ENCODE peak calls at places on chromosomes 11 and 22, in ten cellular contexts. One of them, this sample, is unnamed.

GRCh38 chr22:39253427-39254070 is 8.8 kb upstream of the PDGFB start:
- DNase-seq in HEK293T: peak
- DNase-seq in activated CD4-positive, alpha-beta memory T cell treated with anti-CD3 and anti-CD28 coated beads, Interleukin-2, amount 10 ng/mL, durations not matched to agents 7 days and 5 days: peak
- DNase-seq in foreskin keratinocyte: peak
- DNase-seq in colonic mucosa: peak
- DNase-seq in mesendoderm: peak
- DNase-seq in globus pallidus: no peak
- DNase-seq in psoas muscle: peak
- DNase-seq in frontal cortex: peak
- DNase-seq in mammary epithelial cell: peak
- DNase-seq in this sample: peak

GRCh38 chr11:108754901-108755625 is 90.2 kb downstream of the DDX10 start:
- DNase-seq in HEK293T: no peak
- DNase-seq in activated CD4-positive, alpha-beta memory T cell treated with anti-CD3 and anti-CD28 coated beads, Interleukin-2, amount 10 ng/mL, durations not matched to agents 7 days and 5 days: no peak
- DNase-seq in foreskin keratinocyte: no peak
- DNase-seq in colonic mucosa: no peak
- DNase-seq in mesendoderm: no peak
- DNase-seq in globus pallidus: no peak
- DNase-seq in psoas muscle: no peak
- DNase-seq in frontal cortex: no peak
- DNase-seq in mammary epithelial cell: no peak
- DNase-seq in this sample: no peak

GRCh38 chr22:41001722-41002122 is 50.5 kb downstream of the RBX1 start:
- DNase-seq in HEK293T: no peak
- DNase-seq in activated CD4-positive, alpha-beta memory T cell treated with anti-CD3 and anti-CD28 coated beads, Interleukin-2, amount 10 ng/mL, durations not matched to agents 7 days and 5 days: no peak
- DNase-seq in foreskin keratinocyte: peak
- DNase-seq in colonic mucosa: no peak
- DNase-seq in mesendoderm: peak
- DNase-seq in globus pallidus: no peak
- DNase-seq in psoas muscle: no peak
- DNase-seq in frontal cortex: no peak
- DNase-seq in mammary epithelial cell: peak
- DNase-seq in this sample: no peak

GRCh38 chr11:74849525-74850391 is 99.1 kb downstream of the XRRA1 start:
- DNase-seq in HEK293T: no peak
- DNase-seq in activated CD4-positive, alpha-beta memory T cell treated with anti-CD3 and anti-CD28 coated beads, Interleukin-2, amount 10 ng/mL, durations not matched to agents 7 days and 5 days: no peak
- DNase-seq in foreskin keratinocyte: peak
- DNase-seq in colonic mucosa: no peak
- DNase-seq in mesendoderm: peak
- DNase-seq in globus pallidus: no peak
- DNase-seq in psoas muscle: peak
- DNase-seq in frontal cortex: no peak
- DNase-seq in mammary epithelial cell: peak
- DNase-seq in this sample: no peak

GRCh38 chr11:86162257-86162656 is 82.3 kb upstream of the EED start:
- DNase-seq in HEK293T: no peak
- DNase-seq in activated CD4-positive, alpha-beta memory T cell treated with anti-CD3 and anti-CD28 coated beads, Interleukin-2, amount 10 ng/mL, durations not matched to agents 7 days and 5 days: no peak
- DNase-seq in foreskin keratinocyte: peak
- DNase-seq in colonic mucosa: no peak
- DNase-seq in mesendoderm: peak
- DNase-seq in globus pallidus: no peak
- DNase-seq in psoas muscle: peak
- DNase-seq in frontal cortex: peak
- DNase-seq in mammary epithelial cell: peak
- DNase-seq in this sample: no peak

GRCh38 chr11:2706321-2706720 is 6.5 kb upstream of the KCNQ1OT1 start:
- DNase-seq in HEK293T: no peak
- DNase-seq in activated CD4-positive, alpha-beta memory T cell treated with anti-CD3 and anti-CD28 coated beads, Interleukin-2, amount 10 ng/mL, durations not matched to agents 7 days and 5 days: no peak
- DNase-seq in foreskin keratinocyte: no peak
- DNase-seq in colonic mucosa: no peak
- DNase-seq in mesendoderm: no peak
- DNase-seq in globus pallidus: no peak
- DNase-seq in psoas muscle: peak
- DNase-seq in frontal cortex: no peak
- DNase-seq in mammary epithelial cell: no peak
- DNase-seq in this sample: no peak

GRCh38 chr11:74493816-74494630 is 499 bp upstream of the LIPT2 start:
- DNase-seq in HEK293T: no peak
- DNase-seq in activated CD4-positive, alpha-beta memory T cell treated with anti-CD3 and anti-CD28 coated beads, Interleukin-2, amount 10 ng/mL, durations not matched to agents 7 days and 5 days: no peak
- DNase-seq in foreskin keratinocyte: peak
- DNase-seq in colonic mucosa: no peak
- DNase-seq in mesendoderm: no peak
- DNase-seq in globus pallidus: no peak
- DNase-seq in psoas muscle: no peak
- DNase-seq in frontal cortex: no peak
- DNase-seq in mammary epithelial cell: peak
- DNase-seq in this sample: no peak

GRCh38 chr11:74470526-74470925 is 3.2 kb upstream of the KCNE3 start:
- DNase-seq in HEK293T: no peak
- DNase-seq in activated CD4-positive, alpha-beta memory T cell treated with anti-CD3 and anti-CD28 coated beads, Interleukin-2, amount 10 ng/mL, durations not matched to agents 7 days and 5 days: no peak
- DNase-seq in foreskin keratinocyte: no peak
- DNase-seq in colonic mucosa: no peak
- DNase-seq in mesendoderm: no peak
- DNase-seq in globus pallidus: no peak
- DNase-seq in psoas muscle: no peak
- DNase-seq in frontal cortex: no peak
- DNase-seq in mammary epithelial cell: no peak
- DNase-seq in this sample: no peak

GRCh38 chr11:113389288-113389687 is 1.7 kb downstream of the ANKK1 start:
- DNase-seq in HEK293T: no peak
- DNase-seq in activated CD4-positive, alpha-beta memory T cell treated with anti-CD3 and anti-CD28 coated beads, Interleukin-2, amount 10 ng/mL, durations not matched to agents 7 days and 5 days: no peak
- DNase-seq in foreskin keratinocyte: no peak
- DNase-seq in colonic mucosa: no peak
- DNase-seq in mesendoderm: peak
- DNase-seq in globus pallidus: no peak
- DNase-seq in psoas muscle: no peak
- DNase-seq in frontal cortex: no peak
- DNase-seq in mammary epithelial cell: no peak
- DNase-seq in this sample: no peak

GRCh38 chr11:69905202-69905535 is 86.0 kb upstream of the FGF3 start:
- DNase-seq in HEK293T: no peak
- DNase-seq in activated CD4-positive, alpha-beta memory T cell treated with anti-CD3 and anti-CD28 coated beads, Interleukin-2, amount 10 ng/mL, durations not matched to agents 7 days and 5 days: no peak
- DNase-seq in foreskin keratinocyte: no peak
- DNase-seq in colonic mucosa: no peak
- DNase-seq in mesendoderm: no peak
- DNase-seq in globus pallidus: no peak
- DNase-seq in psoas muscle: no peak
- DNase-seq in frontal cortex: no peak
- DNase-seq in mammary epithelial cell: no peak
- DNase-seq in this sample: no peak

GRCh38 chr22:44329179-44329796 is 16.5 kb upstream of the SHISAL1 start:
- DNase-seq in HEK293T: no peak
- DNase-seq in activated CD4-positive, alpha-beta memory T cell treated with anti-CD3 and anti-CD28 coated beads, Interleukin-2, amount 10 ng/mL, durations not matched to agents 7 days and 5 days: peak
- DNase-seq in foreskin keratinocyte: no peak
- DNase-seq in colonic mucosa: no peak
- DNase-seq in mesendoderm: no peak
- DNase-seq in globus pallidus: no peak
- DNase-seq in psoas muscle: no peak
- DNase-seq in frontal cortex: no peak
- DNase-seq in mammary epithelial cell: no peak
- DNase-seq in this sample: no peak

GRCh38 chr22:21642584-21643448 is 714 bp downstream of the SDF2L1 start:
- DNase-seq in HEK293T: peak
- DNase-seq in activated CD4-positive, alpha-beta memory T cell treated with anti-CD3 and anti-CD28 coated beads, Interleukin-2, amount 10 ng/mL, durations not matched to agents 7 days and 5 days: peak
- DNase-seq in foreskin keratinocyte: peak
- DNase-seq in colonic mucosa: peak
- DNase-seq in mesendoderm: peak
- DNase-seq in globus pallidus: no peak
- DNase-seq in psoas muscle: peak
- DNase-seq in frontal cortex: no peak
- DNase-seq in mammary epithelial cell: peak
- DNase-seq in this sample: peak

GRCh38 chr11:47991266-47991830 is 11.0 kb downstream of the PTPRJ start:
- DNase-seq in HEK293T: no peak
- DNase-seq in activated CD4-positive, alpha-beta memory T cell treated with anti-CD3 and anti-CD28 coated beads, Interleukin-2, amount 10 ng/mL, durations not matched to agents 7 days and 5 days: no peak
- DNase-seq in foreskin keratinocyte: peak
- DNase-seq in colonic mucosa: peak
- DNase-seq in mesendoderm: peak
- DNase-seq in globus pallidus: no peak
- DNase-seq in psoas muscle: peak
- DNase-seq in frontal cortex: no peak
- DNase-seq in mammary epithelial cell: peak
- DNase-seq in this sample: no peak

GRCh38 chr11:4018641-4019040 is 76.0 kb upstream of the RRM1 start:
- DNase-seq in HEK293T: no peak
- DNase-seq in activated CD4-positive, alpha-beta memory T cell treated with anti-CD3 and anti-CD28 coated beads, Interleukin-2, amount 10 ng/mL, durations not matched to agents 7 days and 5 days: no peak
- DNase-seq in foreskin keratinocyte: peak
- DNase-seq in colonic mucosa: no peak
- DNase-seq in mesendoderm: peak
- DNase-seq in globus pallidus: no peak
- DNase-seq in psoas muscle: no peak
- DNase-seq in frontal cortex: no peak
- DNase-seq in mammary epithelial cell: no peak
- DNase-seq in this sample: no peak

GRCh38 chr11:78933361-78933760 is 358.7 kb upstream of the NARS2 start:
- DNase-seq in HEK293T: no peak
- DNase-seq in activated CD4-positive, alpha-beta memory T cell treated with anti-CD3 and anti-CD28 coated beads, Interleukin-2, amount 10 ng/mL, durations not matched to agents 7 days and 5 days: no peak
- DNase-seq in foreskin keratinocyte: no peak
- DNase-seq in colonic mucosa: no peak
- DNase-seq in mesendoderm: no peak
- DNase-seq in globus pallidus: no peak
- DNase-seq in psoas muscle: no peak
- DNase-seq in frontal cortex: no peak
- DNase-seq in mammary epithelial cell: no peak
- DNase-seq in this sample: no peak

GRCh38 chr22:23042179-23042578 is 28.1 kb upstream of the GNAZ start:
- DNase-seq in HEK293T: no peak
- DNase-seq in activated CD4-positive, alpha-beta memory T cell treated with anti-CD3 and anti-CD28 coated beads, Interleukin-2, amount 10 ng/mL, durations not matched to agents 7 days and 5 days: no peak
- DNase-seq in foreskin keratinocyte: no peak
- DNase-seq in colonic mucosa: no peak
- DNase-seq in mesendoderm: no peak
- DNase-seq in globus pallidus: no peak
- DNase-seq in psoas muscle: no peak
- DNase-seq in frontal cortex: no peak
- DNase-seq in mammary epithelial cell: no peak
- DNase-seq in this sample: no peak

GRCh38 chr22:47718337-47718736 is 955.9 kb downstream of the TBC1D22A start:
- DNase-seq in HEK293T: no peak
- DNase-seq in activated CD4-positive, alpha-beta memory T cell treated with anti-CD3 and anti-CD28 coated beads, Interleukin-2, amount 10 ng/mL, durations not matched to agents 7 days and 5 days: no peak
- DNase-seq in foreskin keratinocyte: no peak
- DNase-seq in colonic mucosa: no peak
- DNase-seq in mesendoderm: no peak
- DNase-seq in globus pallidus: no peak
- DNase-seq in psoas muscle: no peak
- DNase-seq in frontal cortex: no peak
- DNase-seq in mammary epithelial cell: no peak
- DNase-seq in this sample: no peak

This sample was measured in NCI-H2227 treated with DMSO at 0.1 percent for 48 hours.